ENCODE peak calls at places on chromosomes 13 and 19, in six cellular contexts. Q is activated CD8-positive, alpha-beta memory T cell treated with anti-CD3 and anti-CD28 coated beads for 1 hour; U is activated naive CD8-positive, alpha-beta T cell treated with anti-CD3 and anti-CD28 coated beads, Interleukin-2, amount 50 U/mL, for 24 hours; B is mesothelial cell of epicardium; H is EH; T is cardiac fibroblast. W is an unnamed sample.

GRCh38 chr13:111480503-111480902 is 160.1 kb downstream of the TEX29 start:
- DNase-seq in H (no peak), B (no peak), Q (no peak), U (no peak), T (no peak), W (no peak)

GRCh38 chr13:50124536-50125305 is 109.5 kb downstream of the KCNRG start:
- DNase-seq in Q (peak), U (peak), B (peak), T (peak), H (peak), W (peak)

GRCh38 chr13:75621147-75621546 is 15.0 kb upstream of the LMO7 start:
- DNase-seq in B (no peak), U (no peak), T (peak), H (peak), Q (no peak), W (peak)

GRCh38 chr19:31214086-31214485 is 135.2 kb downstream of the TSHZ3 start:
- DNase-seq in H (peak), B (no peak), U (peak), T (peak), Q (peak), W (peak)

GRCh38 chr19:15780595-15781418 is 6.7 kb upstream of the OR10H5 start:
- DNase-seq in T (no peak), U (no peak), B (no peak), Q (no peak), H (no peak), W (no peak)

GRCh38 chr19:6639439-6639838 is 30.5 kb downstream of the TNFSF14 start:
- DNase-seq in B (no peak), H (no peak), Q (no peak), T (peak), U (peak), W (no peak)

GRCh38 chr13:111437856-111438547 is 117.6 kb downstream of the TEX29 start:
- DNase-seq in B (no peak), U (no peak), H (no peak), Q (no peak), T (no peak), W (no peak)

GRCh38 chr19:8392017-8392591 is 1.9 kb downstream of the RAB11B start:
- DNase-seq in H (no peak), Q (no peak), U (no peak), B (no peak), T (no peak), W (peak)

GRCh38 chr13:40657307-40657706 is 9.1 kb downstream of the FOXO1 start:
- DNase-seq in H (no peak), B (no peak), T (no peak), U (no peak), Q (no peak), W (no peak)

GRCh38 chr19:1130801-1131717 is 27.3 kb downstream of the GPX4 start:
- DNase-seq in T (no peak), U (peak), Q (no peak), B (no peak), H (peak), W (peak)